ENCODE peak calls at places on chromosome 20, in four cellular contexts. S, D, F and E are unnamed samples.

GRCh38 chr20:23451956-23452487 is 654 bp downstream of the CST11 start:
- DNase-seq in S (no peak), D (no peak), F (no peak), E (no peak)

GRCh38 chr20:58900292-58900931 is 47.9 kb downstream of the GNAS start:
- DNase-seq in S (no peak), D (no peak), F (no peak), E (no peak)

GRCh38 chr20:1965520-1966278 is 28.2 kb downstream of the PDYN start:
- DNase-seq in S (peak), D (peak), F (peak), E (peak)

GRCh38 chr20:21048841-21049273 is 57.3 kb downstream of the LINC00237 start:
- DNase-seq in S (peak), D (no peak), F (peak), E (peak)

GRCh38 chr20:9035129-9035528 is 33.8 kb upstream of the PLCB4 start:
- DNase-seq in S (no peak), D (no peak), F (peak), E (peak)

GRCh38 chr20:39910536-39910935 is 778.5 kb downstream of the MAFB start:
- DNase-seq in S (no peak), D (no peak), F (no peak), E (no peak)

GRCh38 chr20:24027229-24027628 is 38.6 kb upstream of the GGTLC1 start:
- DNase-seq in S (no peak), D (peak), F (no peak), E (peak)

GRCh38 chr20:39269031-39269461 is 306.9 kb downstream of the DHX35 start:
- DNase-seq in S (peak), D (no peak), F (peak), E (peak)

GRCh38 chr20:10671850-10672578 is 1.8 kb downstream of the JAG1 start:
- DNase-seq in S (peak), D (no peak), F (no peak), E (peak)

GRCh38 chr20:32189691-32190607 is 17.6 kb downstream of the PLAGL2 start:
- DNase-seq in S (no peak), D (no peak), F (no peak), E (no peak)

GRCh38 chr20:47857994-47858557 is 72.8 kb upstream of the SULF2 start:
- DNase-seq in S (no peak), D (no peak), F (no peak), E (no peak)

GRCh38 chr20:63056236-63057132 is 49.7 kb upstream of the BHLHE23 start:
- DNase-seq in S (peak), D (no peak), F (peak), E (peak)

GRCh38 chr20:52246366-52246765 is 54.8 kb upstream of the ZFP64 start:
- DNase-seq in S (no peak), D (no peak), F (no peak), E (no peak)

DNA sequence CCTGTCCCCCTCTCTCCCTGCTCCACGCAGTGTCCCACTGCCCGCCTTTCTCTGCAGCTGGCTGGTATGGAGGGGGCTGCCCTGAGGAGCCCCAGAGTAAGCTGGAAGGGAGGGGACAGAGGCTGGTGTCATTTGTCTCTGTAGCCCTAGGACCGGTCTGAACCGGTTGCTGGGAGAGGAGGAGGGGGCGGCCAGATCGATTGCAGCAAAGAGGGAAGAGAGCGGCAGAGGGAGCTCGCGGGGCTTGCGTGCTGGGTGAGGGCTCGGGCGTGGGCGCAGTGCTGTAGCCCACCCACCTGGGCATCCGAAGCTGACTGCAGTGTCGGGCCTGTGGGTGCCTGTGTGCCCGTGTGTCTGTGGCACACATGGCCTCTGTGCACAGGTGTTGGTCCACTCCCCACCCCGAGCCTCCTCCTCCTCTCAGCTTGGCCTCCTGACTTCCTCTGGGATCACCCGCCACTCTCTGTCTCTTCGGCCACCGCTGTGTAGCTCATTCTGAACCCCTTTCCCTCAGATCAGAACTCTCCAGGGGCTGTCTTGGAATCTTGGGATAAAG is 50.7 kb downstream of the SRC start:
- DNase-seq in S (peak), D (no peak), F (no peak), E (peak)
- TF ChIP-seq MYC in S (no peak), D (no peak), F (no peak), E (peak)

DNA sequence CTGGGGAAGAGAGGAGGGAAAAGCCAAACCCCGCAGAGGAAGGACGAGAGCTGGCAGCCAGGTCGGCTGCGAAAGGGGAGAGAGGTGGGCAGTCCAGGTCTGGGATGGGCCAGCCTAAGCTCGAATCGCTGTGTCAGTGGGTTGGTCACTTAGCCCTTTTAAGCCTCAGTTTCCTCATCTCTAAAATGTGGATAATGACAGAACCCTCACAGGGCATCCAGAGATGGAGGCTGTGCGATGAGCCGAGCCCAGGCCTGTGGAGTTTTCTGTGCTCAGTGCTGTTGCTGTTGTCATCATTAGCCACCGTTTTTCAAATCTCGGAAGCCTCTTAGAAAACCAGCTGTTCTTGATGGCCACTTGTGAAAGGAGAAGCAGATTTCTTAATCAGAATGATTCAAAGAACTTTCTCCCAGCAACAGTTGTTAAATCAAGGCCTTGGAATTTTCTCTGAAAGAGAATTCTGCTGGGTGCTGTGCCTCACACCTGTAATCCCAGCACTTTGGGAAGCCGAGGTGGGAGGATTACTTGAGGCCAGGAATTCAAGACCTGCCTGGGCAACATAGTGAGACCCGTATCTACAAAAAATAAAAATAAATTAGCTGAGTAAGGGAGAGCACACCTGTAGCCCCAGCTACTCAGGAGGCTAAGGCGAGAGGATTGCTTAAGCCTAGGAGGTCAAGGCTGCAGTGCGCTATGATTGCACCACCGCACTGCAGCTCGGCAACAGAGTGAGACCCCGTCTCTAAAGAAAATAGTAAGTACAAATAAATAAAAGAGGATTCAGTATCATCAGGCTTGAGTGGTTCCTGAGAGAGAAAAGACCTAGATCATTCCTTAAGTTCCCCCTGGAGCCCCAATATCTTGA is 46.3 kb upstream of the ENTPD6 start:
- DNase-seq in S (no peak), D (no peak), F (no peak), E (no peak)
- TF ChIP-seq MYC in S (no peak), D (no peak), F (no peak), E (no peak)

GRCh38 chr20:5935384-5935783 is 14.9 kb downstream of the TRMT6 start:
- DNase-seq in S (no peak), D (no peak), F (no peak), E (no peak)

GRCh38 chr20:5931411-5931810 is 18.9 kb downstream of the TRMT6 start:
- DNase-seq in S (no peak), D (no peak), F (no peak), E (no peak)

GRCh38 chr20:5933802-5934436 is 16.4 kb downstream of the TRMT6 start:
- DNase-seq in S (peak), D (peak), F (peak), E (peak)

GRCh38 chr20:5928831-5929715 is 21.3 kb downstream of the TRMT6 start:
- DNase-seq in S (no peak), D (no peak), F (no peak), E (no peak)

GRCh38 chr20:5932796-5933195 is 17.5 kb downstream of the TRMT6 start:
- DNase-seq in S (no peak), D (no peak), F (no peak), E (no peak)
- TF ChIP-seq MYC in S (no peak), D (no peak), F (no peak), E (no peak)

DNA sequence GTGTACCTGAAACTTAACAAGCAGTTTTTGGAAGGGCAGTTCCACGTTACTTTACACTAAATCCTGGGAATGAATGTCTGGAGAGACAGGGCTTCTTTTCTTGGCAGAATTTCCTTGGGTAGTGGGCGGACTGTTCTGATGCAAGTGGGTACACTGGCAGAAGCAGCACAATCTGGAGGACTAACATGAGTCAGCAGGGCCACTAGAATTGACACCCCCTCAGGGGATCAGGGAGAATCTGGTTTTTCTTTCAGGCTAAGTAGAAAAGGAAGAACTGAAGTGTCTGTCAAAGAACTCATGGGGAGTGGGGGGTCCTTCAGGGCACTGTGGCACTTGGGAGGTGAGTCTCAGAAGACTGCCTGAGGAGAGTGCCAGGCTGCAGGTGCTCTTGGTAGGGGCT is 34.6 kb downstream of the PANK2 start:
- DNase-seq in S (no peak), D (no peak), F (no peak), E (peak)
- TF ChIP-seq MYC in S (no peak), D (no peak), F (no peak), E (no peak)